ENCODE peak calls at places on chromosomes 3 and 15, in nine cellular contexts. I, Z, B, R, P, D, H, J and T are unnamed samples.

GRCh38 chr3:111724694-111725093 is 129.5 kb upstream of the ZBED2 start:
- DNase-seq in I (no peak), Z (no peak), B (no peak), R (no peak), P (no peak), D (no peak), H (no peak), J (no peak), T (no peak)

GRCh38 chr3:11212301-11212613 is 58.0 kb downstream of the HRH1 start:
- DNase-seq in I (no peak), Z (no peak), B (no peak), R (no peak), P (peak; percentile 80), D (peak; percentile 55), H (no peak), J (no peak), T (no peak)

GRCh38 chr3:56593455-56594158 is 36.6 kb downstream of the CCDC66 start:
- DNase-seq in I (no peak), Z (no peak), B (no peak), R (no peak), P (no peak), D (no peak), H (no peak), J (no peak), T (no peak)

GRCh38 chr15:80609512-80609946 is 85.6 kb upstream of the ABHD17C start:
- DNase-seq in I (no peak), Z (no peak), B (no peak), R (no peak), P (peak; percentile 40), D (peak; percentile 70), H (no peak), J (no peak), T (no peak)

GRCh38 chr15:86493884-86494283 is 414.2 kb downstream of the AGBL1 start:
- DNase-seq in I (no peak), Z (no peak), B (no peak), R (no peak), P (no peak), D (no peak), H (no peak), J (no peak), T (no peak)

GRCh38 chr15:66131831-66132230 is 121.7 kb downstream of the MEGF11 start:
- DNase-seq in I (no peak), Z (no peak), B (no peak), R (no peak), P (no peak), D (no peak), H (no peak), J (no peak), T (no peak)

GRCh38 chr15:52262364-52262763 is 33.2 kb downstream of the MYO5C start:
- DNase-seq in I (no peak), Z (no peak), B (no peak), R (no peak), P (no peak), D (peak; percentile 4), H (no peak), J (no peak), T (no peak)

GRCh38 chr3:104359546-104359945 is 1007.2 kb upstream of the ALCAM start:
- DNase-seq in I (no peak), Z (no peak), B (no peak), R (no peak), P (peak; percentile 96), D (peak; percentile 76), H (no peak), J (no peak), T (no peak)

GRCh38 chr3:29065211-29065785 is 215.6 kb upstream of the RBMS3 start:
- DNase-seq in I (no peak), Z (no peak), B (no peak), R (peak; percentile 57), P (peak; percentile 98), D (peak; percentile 99), H (peak; percentile 83), J (peak; percentile 84), T (peak; percentile 9)

GRCh38 chr3:128537091-128537703 is 44.2 kb upstream of the GATA2 start:
- DNase-seq in I (no peak), Z (no peak), B (no peak), R (no peak), P (no peak), D (no peak), H (no peak), J (no peak), T (peak; percentile 55)